ENCODE peak calls at places on chromosomes 6 and 20, in five cellular contexts. D is heart right ventricle, Q is GM10248, A is HEK293T, U is omental fat pad. F is an unnamed sample.

GRCh38 chr6:168029459-168030217 is 32.2 kb downstream of the KIF25 start:
- DNase-seq in A (no peak), U (no peak), Q (no peak), D (no peak), F (no peak)

GRCh38 chr6:104161960-104162669 is 697.6 kb downstream of the HACE1 start:
- DNase-seq in Q (no peak), A (no peak), U (no peak), D (no peak), F (no peak)

GRCh38 chr20:57280221-57280620 is 13.8 kb upstream of the BMP7 start:
- DNase-seq in U (no peak), D (no peak), A (no peak), Q (no peak), F (no peak)

GRCh38 chr20:46640536-46641311 is 10.5 kb downstream of the SLC13A3 start:
- DNase-seq in A (no peak), D (no peak), Q (no peak), U (no peak), F (no peak)

GRCh38 chr20:48722737-48723191 is 105.0 kb downstream of the PREX1 start:
- DNase-seq in U (no peak), D (no peak), Q (no peak), A (no peak), F (peak)

GRCh38 chr20:53654932-53655674 is 61.5 kb upstream of the ZNF217 start:
- DNase-seq in D (no peak), U (no peak), Q (no peak), A (no peak), F (peak)

GRCh38 chr6:165766026-165766425 is 103.0 kb upstream of the PDE10A start:
- DNase-seq in A (no peak), U (no peak), Q (no peak), D (no peak), F (no peak)

GRCh38 chr20:1388706-1389483 is 4.0 kb downstream of the FKBP1A start:
- DNase-seq in A (no peak), Q (no peak), U (no peak), D (no peak), F (no peak)

GRCh38 chr6:16849280-16850210 is 88.3 kb upstream of the ATXN1 start:
- DNase-seq in D (no peak), A (peak), U (no peak), Q (no peak), F (no peak)

GRCh38 chr20:2558581-2559301 is 22.4 kb downstream of the TMC2 start:
- DNase-seq in D (no peak), A (no peak), Q (no peak), U (no peak), F (no peak)

GRCh38 chr6:90219168-90219985 is 77.3 kb downstream of the BACH2 start:
- DNase-seq in D (no peak), U (no peak), A (peak), Q (no peak), F (no peak)

GRCh38 chr6:132683543-132683942 is 24.6 kb upstream of the TAAR1 start:
- DNase-seq in D (no peak), Q (no peak), A (no peak), U (no peak), F (no peak)

GRCh38 chr20:61683721-61684120 is 382.0 kb downstream of the TAF4 start:
- DNase-seq in D (no peak), Q (no peak), A (no peak), U (no peak), F (no peak)

GRCh38 chr6:52341861-52342260 is 20.1 kb upstream of the PAQR8 start:
- DNase-seq in Q (no peak), D (no peak), U (no peak), A (no peak), F (no peak)

GRCh38 chr6:85690071-85690470 is 47.4 kb upstream of the SYNCRIP start:
- DNase-seq in Q (no peak), U (no peak), D (no peak), A (no peak), F (no peak)

GRCh38 chr6:21653323-21653722 is 59.8 kb downstream of the SOX4 start:
- DNase-seq in A (no peak), D (no peak), U (no peak), Q (no peak), F (no peak)

GRCh38 chr20:23826541-23827018 is at the start of gene CST2:
- DNase-seq in U (no peak), D (no peak), Q (no peak), A (no peak), F (no peak)

GRCh38 chr20:59402697-59403096 is 102.3 kb downstream of the EDN3 start:
- DNase-seq in U (no peak), Q (no peak), A (no peak), D (no peak), F (no peak)

GRCh38 chr6:128029841-128030240 is 129.0 kb upstream of the THEMIS start:
- DNase-seq in D (no peak), U (no peak), A (no peak), Q (no peak), F (no peak)

GRCh38 chr20:9235518-9235917 is 166.6 kb downstream of the PLCB4 start:
- DNase-seq in A (no peak), Q (no peak), D (no peak), U (no peak), F (no peak)

GRCh38 chr6:41684311-41685182 is 46.3 kb downstream of the MDFI start:
- DNase-seq in A (no peak), Q (no peak), U (no peak), D (no peak), F (no peak)

GRCh38 chr20:54054516-54054915 is 15.9 kb downstream of the BCAS1 start:
- DNase-seq in Q (no peak), U (no peak), D (no peak), A (no peak), F (no peak)

GRCh38 chr6:1024587-1024986 is 287.3 kb upstream of the FOXQ1 start:
- DNase-seq in Q (no peak), D (no peak), A (peak), U (no peak), F (no peak)

GRCh38 chr20:19885981-19886665 is 128.1 kb downstream of the RIN2 start:
- DNase-seq in D (peak), A (no peak), Q (no peak), U (no peak), F (no peak)

GRCh38 chr6:11434565-11435326 is 102.8 kb upstream of the TMEM170B start:
- DNase-seq in U (no peak), A (peak), D (no peak), Q (no peak), F (no peak)

GRCh38 chr6:16163535-16164300 is 34.8 kb downstream of the MYLIP start:
- DNase-seq in U (no peak), Q (no peak), D (no peak), A (no peak), F (peak)

GRCh38 chr6:2378046-2378657 is 132.7 kb upstream of the GMDS start:
- DNase-seq in D (no peak), Q (no peak), U (no peak), A (no peak), F (no peak)

GRCh38 chr20:59634435-59635005 is 30.2 kb downstream of the PHACTR3 start:
- DNase-seq in Q (no peak), A (no peak), U (no peak), D (no peak), F (no peak)

GRCh38 chr6:23873161-23873560 is 252.9 kb upstream of the NRSN1 start:
- DNase-seq in D (no peak), Q (no peak), U (no peak), A (no peak), F (no peak)

GRCh38 chr6:139330271-139330670 is 38.5 kb upstream of the TXLNB start:
- DNase-seq in Q (no peak), A (no peak), D (no peak), U (no peak), F (no peak)

GRCh38 chr6:14728396-14729024 is 517.4 kb upstream of the JARID2 start:
- DNase-seq in U (peak), A (no peak), D (no peak), Q (no peak), F (no peak)

GRCh38 chr6:37521674-37522073 is 22.0 kb upstream of the CCDC167 start:
- DNase-seq in U (no peak), A (no peak), Q (peak), D (no peak), F (peak)

GRCh38 chr6:67591910-67592309 is 1043.2 kb upstream of the ADGRB3 start:
- DNase-seq in A (no peak), Q (no peak), U (no peak), D (no peak), F (no peak)

GRCh38 chr6:14046476-14047068 is 71.0 kb upstream of the CD83 start:
- DNase-seq in A (peak), Q (peak), D (no peak), U (no peak), F (peak)

GRCh38 chr20:47432251-47433210 is 69.2 kb upstream of the NCOA3 start:
- DNase-seq in Q (no peak), D (no peak), U (no peak), A (no peak), F (no peak)

GRCh38 chr6:21593927-21594421 is 423 bp downstream of the SOX4 start:
- DNase-seq in A (no peak), Q (no peak), U (no peak), D (no peak), F (peak)

GRCh38 chr6:47073125-47074110 is 31.3 kb upstream of the ADGRF1 start:
- DNase-seq in Q (no peak), U (no peak), A (peak), D (no peak), F (no peak)

GRCh38 chr6:151209071-151209831 is 30.5 kb upstream of the AKAP12 start:
- DNase-seq in D (no peak), Q (no peak), A (no peak), U (no peak), F (no peak)

GRCh38 chr6:106199998-106200397 is 113.9 kb downstream of the PRDM1 start:
- DNase-seq in D (no peak), A (no peak), Q (no peak), U (no peak), F (no peak)

GRCh38 chr6:19988555-19988954 is 151.4 kb downstream of the ID4 start:
- DNase-seq in A (peak), Q (no peak), D (no peak), U (no peak), F (peak)

F was measured in GM12865.